ENCODE peak calls at places on chromosome 15, in eight cellular contexts. P is fibroblast of lung, T is AG09309, W is lower lobe of right lung, R is HL-60, J is GM12878, X is upper lobe of right lung, E is mucosa of descending colon. A is an unnamed sample.

GRCh38 chr15:71899665-71900064 is 89.3 kb downstream of the NR2E3 start:
- DNase-seq in J (no peak), E (no peak), X (no peak), P (no peak), T (no peak), W (no peak), R (no peak), A (no peak)

GRCh38 chr15:35019401-35020327 is 31.6 kb upstream of the ZNF770 start:
- DNase-seq in X (no peak), T (no peak), P (peak; percentile 17), R (no peak), W (no peak), J (no peak), E (peak; percentile 3), A (no peak)

GRCh38 chr15:42018306-42019224 is 2.3 kb downstream of the PLA2G4E start:
- DNase-seq in W (no peak), P (no peak), E (no peak), X (peak; percentile 52), J (no peak), R (no peak), T (no peak), A (peak; percentile 18)

GRCh38 chr15:69304176-69304533 is 5.4 kb downstream of the PAQR5 start:
- DNase-seq in P (peak; percentile 88), X (peak; percentile 51), E (no peak), T (peak; percentile 80), J (no peak), R (no peak), W (no peak), A (peak; percentile 62)

GRCh38 chr15:90365414-90366055 is 13.5 kb downstream of the ZNF774 start:
- DNase-seq in J (no peak), P (no peak), E (no peak), R (no peak), X (no peak), W (no peak), T (no peak), A (no peak)

GRCh38 chr15:41836713-41837454 is 1.8 kb upstream of the PLA2G4B start:
- DNase-seq in X (peak; percentile 90), W (peak; percentile 83), R (no peak), E (no peak), J (no peak), P (no peak), T (no peak), A (no peak)

GRCh38 chr15:39028069-39028468 is 463.5 kb upstream of the RASGRP1 start:
- DNase-seq in R (no peak), X (no peak), E (no peak), T (no peak), W (no peak), P (peak; percentile 51), J (no peak), A (no peak)

GRCh38 chr15:29682361-29682760 is 139.9 kb downstream of the TJP1 start:
- DNase-seq in T (no peak), R (no peak), W (no peak), P (no peak), J (no peak), E (no peak), X (no peak), A (no peak)

GRCh38 chr15:27844018-27844666 is 255.0 kb downstream of the OCA2 start:
- DNase-seq in X (no peak), T (peak; percentile 8), P (peak; percentile 56), E (no peak), R (no peak), J (no peak), W (no peak), A (no peak)

GRCh38 chr15:26630857-26631256 is 142.0 kb downstream of the GABRB3 start:
- DNase-seq in E (no peak), J (no peak), T (no peak), P (no peak), R (no peak), X (no peak), W (no peak), A (no peak)

DNA sequence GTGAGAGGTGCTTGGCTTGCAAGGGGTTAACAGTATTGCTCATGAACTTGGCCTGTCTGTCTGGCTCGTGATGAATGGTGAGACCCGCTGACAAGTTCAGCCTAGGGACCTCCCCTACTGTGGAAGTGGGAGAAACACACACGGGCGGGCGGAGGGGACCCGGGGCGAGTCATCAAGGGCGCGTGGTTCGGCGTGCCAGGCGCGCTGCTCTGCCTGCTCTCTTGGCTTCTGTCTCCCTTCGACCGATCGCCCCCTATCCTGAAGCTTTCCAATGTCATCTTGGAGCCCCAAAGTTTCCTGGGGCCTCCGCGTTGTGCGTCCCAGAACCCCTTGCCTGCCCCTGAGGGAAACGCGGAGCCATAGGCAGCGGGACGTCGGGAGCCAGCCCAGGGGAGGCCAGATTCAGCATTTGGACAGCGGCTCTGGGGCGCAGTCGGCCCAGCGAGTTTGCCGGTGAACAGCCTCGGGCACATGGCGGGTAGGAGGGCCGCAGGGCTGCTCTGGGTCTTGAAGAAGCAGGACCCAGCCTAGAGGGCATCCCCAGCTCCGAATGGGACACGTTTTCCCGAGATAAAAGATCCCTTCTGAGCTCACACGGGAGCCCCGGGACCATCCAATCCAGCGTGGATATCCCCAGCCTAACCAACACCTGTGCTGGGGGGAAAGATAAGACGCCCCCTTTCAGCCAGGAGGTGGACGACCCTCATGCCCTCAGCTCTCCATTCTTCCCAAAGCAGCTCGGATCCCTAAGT is 27.0 kb upstream of the POLG start:
- DNase-seq in E (peak; percentile 73), W (peak; percentile 67), X (peak; percentile 84), R (peak; percentile 58), T (peak; percentile 5), J (no peak), P (peak; percentile 64), A (peak; percentile 58)
- TF ChIP-seq CTCF in E (no peak), W (no peak), X (no peak), R (no peak), T (no peak), J (no peak), P (no peak), A (no peak)

DNA sequence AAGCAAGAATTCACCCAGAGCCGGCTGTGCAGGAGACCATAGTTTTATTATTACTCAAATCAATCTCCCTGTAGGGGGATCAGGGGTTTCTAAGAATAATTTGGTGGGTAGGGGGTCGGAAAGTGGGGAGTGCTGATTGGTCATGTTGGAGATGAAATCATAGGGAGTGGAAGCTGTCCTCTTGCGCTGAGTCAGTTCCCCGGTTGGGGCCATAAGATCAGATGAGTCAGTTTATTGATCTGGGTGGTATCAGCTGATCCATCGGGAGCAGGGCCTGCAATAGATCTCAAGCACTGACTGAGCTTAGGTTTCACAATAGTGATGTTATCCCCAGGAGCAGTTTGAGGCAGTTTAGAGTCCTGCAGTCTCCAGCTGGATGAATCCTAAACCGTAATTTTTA is 97.0 kb upstream of the SNRPN start:
- DNase-seq in P (peak; percentile 45), T (no peak), X (no peak), J (no peak), E (no peak), R (no peak), W (no peak), A (no peak)
- H3K4me3 ChIP-seq in P (no peak overlapping the region), T (no peak overlapping the region), X (no peak overlapping the region), J (no peak overlapping the region), E (no peak overlapping the region), R (no peak overlapping the region), W (no peak overlapping the region), A (no peak overlapping the region)

GRCh38 chr15:43799209-43799944 is 643 bp downstream of the SERINC4 start:
- DNase-seq in R (no peak), E (peak; percentile 42), X (no peak), T (no peak), W (no peak), P (no peak), J (no peak), A (no peak)
- TF ChIP-seq CTCF in R (no peak), E (no peak), X (no peak), T (no peak), W (no peak), P (no peak), J (peak; percentile 46), A (no peak)

DNA sequence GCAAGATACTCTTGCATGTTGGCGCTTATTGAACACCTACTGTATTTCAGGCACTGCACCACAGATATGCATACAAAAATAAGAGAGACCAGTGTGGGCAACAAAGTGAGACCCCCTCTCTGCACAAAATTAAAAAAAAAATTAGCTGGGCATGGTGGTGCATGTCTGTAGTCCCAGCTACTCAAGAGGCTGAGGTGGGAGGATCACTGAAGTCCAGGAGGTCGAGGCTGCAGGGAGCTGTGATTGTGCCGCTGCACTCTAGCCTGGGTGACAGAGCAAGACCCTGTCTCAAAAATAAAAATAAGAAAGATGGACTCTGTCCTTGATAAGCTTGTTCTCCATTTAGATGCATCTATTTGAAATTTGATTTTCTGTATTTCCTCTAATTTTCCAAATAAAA is 20.8 kb downstream of the FEM1B start:
- DNase-seq in W (no peak), J (no peak), T (no peak), X (no peak), R (no peak), E (no peak), P (no peak), A (no peak)
- H3K4me3 ChIP-seq in W (peak overlapping the region; percentile 40), J (peak overlapping the region; percentile 23), T (no peak overlapping the region), X (peak overlapping the region; percentile 36), R (no peak overlapping the region), E (no peak overlapping the region), P (no peak overlapping the region), A (peak overlapping the region; percentile 16)

GRCh38 chr15:40696228-40696627 is 1.3 kb downstream of the RAD51 start:
- DNase-seq in P (no peak), J (no peak), E (no peak), W (no peak), T (no peak), R (peak; percentile 3), X (no peak), A (no peak)

GRCh38 chr15:40694706-40695468 is at the start of gene RAD51:
- DNase-seq in E (peak; percentile 96), X (peak; percentile 97), J (peak; percentile 84), R (peak; percentile 97), W (peak; percentile 97), T (peak; percentile 68), P (peak; percentile 94), A (peak; percentile 90)

GRCh38 chr15:40697916-40698315 is 2.9 kb downstream of the RAD51 start:
- DNase-seq in T (no peak), X (no peak), W (no peak), J (no peak), R (no peak), E (no peak), P (no peak), A (no peak)

GRCh38 chr15:40693904-40694705 is 869 bp upstream of the RAD51 start:
- DNase-seq in T (no peak), P (no peak), J (peak; percentile 19), W (no peak), X (no peak), R (peak; percentile 54), E (no peak), A (peak; percentile 41)

DNA sequence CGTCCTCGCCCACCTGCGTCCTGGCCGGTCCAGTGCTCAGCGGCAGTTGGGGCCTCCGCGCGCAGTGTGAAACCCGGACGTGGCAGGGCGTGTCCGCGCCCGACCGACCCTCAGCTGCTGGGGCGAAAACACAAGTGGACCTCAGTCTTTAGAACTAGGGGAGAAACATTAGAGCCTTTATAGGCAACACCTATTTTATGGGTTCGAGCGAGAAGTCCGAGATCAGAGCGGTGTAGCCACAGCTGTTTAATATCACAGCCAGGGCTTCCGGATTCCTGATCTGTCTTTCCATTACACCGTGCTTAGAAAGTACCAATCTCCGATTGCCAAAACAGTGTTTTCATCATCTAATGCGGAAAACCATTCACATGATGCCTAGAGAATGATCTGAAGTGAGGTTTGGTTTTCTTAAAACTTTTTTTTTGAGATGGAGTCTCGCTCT is 516 bp downstream of the RAD51 start:
- DNase-seq in T (no peak), P (peak; percentile 14), J (no peak), R (no peak), E (peak; percentile 37), X (no peak), W (no peak), A (no peak)
- TF ChIP-seq CTCF in T (no peak), P (no peak), J (no peak), R (no peak), E (no peak), X (no peak), W (no peak), A (no peak)

A was measured in Peyer's patch.